ENCODE peak calls at places on chromosomes 7 and 10, in ten cellular contexts. X is dorsolateral prefrontal cortex; P is body of pancreas; B is kidney; I is CD8-positive, alpha-beta T cell; L is right lobe of liver; V is heart left ventricle; A is ascending aorta; G is mucosa of descending colon; R is PC-9. Y is an unnamed sample.

GRCh38 chr10:43852644-43853214 is 204.0 kb upstream of the ZNF32 start:
- DNase-seq in X (no peak), B (no peak), G (no peak), L (no peak), R (no peak), P (no peak), A (no peak), I (no peak), V (no peak), Y (no peak)

GRCh38 chr7:108246227-108246837 is 116.2 kb upstream of the LAMB4 start:
- DNase-seq in R (peak), B (no peak), L (no peak), V (no peak), I (no peak), G (no peak), P (peak), A (peak), X (no peak), Y (peak)

GRCh38 chr7:6730343-6730633 is 23.5 kb upstream of the ZNF12 start:
- DNase-seq in R (no peak), A (no peak), V (no peak), X (no peak), I (peak), P (peak), L (no peak), B (no peak), G (no peak), Y (no peak)

GRCh38 chr10:8794860-8795259 is 740.4 kb downstream of the GATA3 start:
- DNase-seq in B (no peak), R (no peak), V (no peak), G (no peak), P (no peak), L (no peak), A (no peak), I (no peak), X (no peak), Y (no peak)

GRCh38 chr7:12685550-12685949 is 1.9 kb upstream of the ARL4A start:
- DNase-seq in V (no peak), P (peak), A (peak), G (no peak), B (no peak), X (peak), L (no peak), R (peak), I (peak), Y (peak)

GRCh38 chr10:101682172-101682825 is 12.7 kb downstream of the FBXW4 start:
- DNase-seq in R (no peak), A (no peak), V (no peak), B (no peak), G (no peak), P (no peak), X (no peak), L (no peak), I (no peak), Y (no peak)

GRCh38 chr7:46391215-46391614 is 470.1 kb upstream of the IGFBP3 start:
- DNase-seq in A (no peak), I (no peak), L (no peak), G (no peak), P (no peak), V (no peak), B (no peak), X (no peak), R (no peak), Y (peak)

GRCh38 chr7:140218656-140219055 is 41.9 kb upstream of the KDM7A start:
- DNase-seq in A (no peak), R (no peak), V (no peak), B (no peak), I (no peak), G (no peak), L (no peak), P (no peak), X (no peak), Y (no peak)

GRCh38 chr7:142790056-142790455 is 19.3 kb downstream of the PRSS2 start:
- DNase-seq in P (no peak), A (no peak), L (no peak), V (no peak), I (no peak), G (no peak), X (no peak), B (no peak), R (no peak), Y (no peak)

GRCh38 chr10:18658301-18658991 is 785 bp upstream of the ARL5B start:
- DNase-seq in P (peak), V (no peak), B (no peak), L (no peak), R (no peak), I (no peak), G (no peak), A (no peak), X (no peak), Y (peak)

GRCh38 chr7:25031007-25031406 is 51.0 kb upstream of the OSBPL3 start:
- DNase-seq in I (no peak), V (no peak), X (no peak), L (no peak), R (peak), B (no peak), P (no peak), A (no peak), G (no peak), Y (no peak)

GRCh38 chr7:69684955-69685631 is 86.8 kb downstream of the AUTS2 start:
- DNase-seq in X (no peak), V (no peak), R (no peak), I (no peak), L (no peak), P (no peak), A (no peak), G (no peak), B (no peak), Y (no peak)

GRCh38 chr7:30176463-30177090 is 41.8 kb downstream of the MTURN start:
- DNase-seq in I (no peak), P (no peak), A (no peak), V (no peak), B (no peak), X (no peak), R (no peak), L (no peak), G (no peak), Y (no peak)

GRCh38 chr10:58444876-58445275 is 59.7 kb downstream of the TFAM start:
- DNase-seq in I (no peak), A (no peak), R (no peak), B (no peak), V (no peak), L (no peak), X (no peak), G (no peak), P (no peak), Y (no peak)

GRCh38 chr7:151518105-151518780 is 1.5 kb downstream of the RHEB start:
- DNase-seq in I (peak), B (no peak), A (peak), P (peak), X (peak), R (peak), G (peak), L (peak), V (peak), Y (peak)

GRCh38 chr7:23696916-23697441 is 13.0 kb upstream of the STK31 start:
- DNase-seq in L (peak), A (peak), B (peak), X (no peak), V (peak), R (peak), I (peak), G (peak), P (peak), Y (peak)

GRCh38 chr7:24457215-24457549 is 116.1 kb upstream of the PALS2 start:
- DNase-seq in X (no peak), R (no peak), V (no peak), P (no peak), G (no peak), I (no peak), B (no peak), A (no peak), L (no peak), Y (no peak)

GRCh38 chr7:2416659-2417058 is 13.2 kb downstream of the CHST12 start:
- DNase-seq in V (no peak), B (no peak), I (no peak), A (no peak), G (no peak), P (no peak), X (no peak), R (no peak), L (no peak), Y (no peak)
- TF ChIP-seq CTCF in V (no peak), B (no peak), I (no peak), A (no peak), G (no peak), P (no peak), X (no peak), R (no peak), L (no peak), Y (no peak)

DNA sequence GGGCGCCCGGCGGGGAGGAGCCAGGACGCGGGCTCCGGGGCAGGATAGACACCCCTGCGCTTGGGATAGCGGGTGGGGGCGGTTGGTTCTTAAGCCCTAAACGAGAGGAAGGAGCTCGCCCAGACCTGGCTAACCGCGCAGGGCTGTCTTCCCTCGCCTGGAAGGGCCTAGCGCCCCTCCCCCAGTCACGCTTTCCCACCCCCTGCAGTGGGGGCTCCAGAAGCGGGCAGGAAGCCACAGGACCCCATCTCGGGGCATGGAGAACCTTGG is 6.5 kb downstream of the SHH start:
- DNase-seq in R (no peak), V (no peak), A (no peak), G (peak), P (no peak), L (peak), B (peak), I (no peak), X (no peak), Y (no peak)
- H3K4me3 ChIP-seq in R (no peak), V (peak), A (no peak), G (no peak), P (no peak), L (no peak), B (no peak), I (peak), X (peak), Y (no peak)

GRCh38 chr7:132708501-132708900 is 132.2 kb upstream of the PLXNA4 start:
- DNase-seq in I (no peak), L (no peak), R (no peak), P (no peak), B (no peak), V (no peak), G (no peak), A (no peak), X (no peak), Y (no peak)

GRCh38 chr7:132713893-132714292 is 137.6 kb upstream of the PLXNA4 start:
- DNase-seq in A (no peak), V (no peak), B (no peak), X (no peak), I (no peak), R (no peak), P (no peak), G (no peak), L (no peak), Y (no peak)

GRCh38 chr7:132705146-132705545 is 128.9 kb upstream of the PLXNA4 start:
- DNase-seq in A (no peak), G (no peak), P (no peak), B (no peak), I (no peak), V (no peak), L (no peak), R (no peak), X (no peak), Y (no peak)

DNA sequence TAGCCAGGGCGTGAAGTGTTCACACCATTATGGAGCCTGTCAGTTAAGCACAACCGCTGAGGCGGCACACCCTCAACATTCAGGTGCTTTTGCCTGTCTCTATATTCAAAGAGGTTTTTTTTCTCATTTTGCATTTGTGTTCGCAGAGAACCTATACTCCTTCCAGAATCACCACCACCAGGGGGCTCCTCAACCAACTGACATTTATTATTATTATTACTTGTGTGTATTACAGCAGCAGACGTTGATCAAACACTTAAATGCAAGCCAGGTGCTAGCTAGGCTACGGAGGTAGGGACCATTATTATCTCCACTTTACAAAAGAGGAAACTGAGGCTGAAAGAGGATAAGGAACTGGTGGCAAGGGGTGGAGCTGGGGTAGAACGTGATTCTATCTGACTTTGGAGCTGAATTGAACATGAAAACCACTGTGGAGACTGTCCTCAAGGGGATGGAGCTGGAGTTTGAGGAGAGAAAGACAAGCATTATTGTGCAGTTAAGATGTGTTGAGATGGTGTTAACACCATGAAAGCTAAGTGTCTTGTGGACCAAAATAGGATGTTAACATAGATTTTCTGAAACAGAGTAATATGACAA is 133.8 kb upstream of the PLXNA4 start:
- DNase-seq in G (no peak), L (no peak), I (peak), X (no peak), P (peak), V (no peak), A (no peak), R (peak), B (no peak), Y (peak)
- TF ChIP-seq CTCF in G (no peak), L (peak), I (peak), X (peak), P (peak), V (peak), A (no peak), R (peak), B (peak), Y (peak)

GRCh38 chr10:14580933-14581332 is 193.8 kb downstream of the FAM107B start:
- DNase-seq in R (no peak), B (no peak), V (no peak), X (no peak), L (no peak), P (no peak), G (no peak), A (no peak), I (no peak), Y (no peak)

GRCh38 chr10:14578060-14578952 is 196.4 kb downstream of the FAM107B start:
- DNase-seq in V (no peak), X (no peak), I (no peak), P (peak), B (no peak), A (peak), R (peak), G (no peak), L (no peak), Y (no peak)

GRCh38 chr10:14581553-14581952 is 193.1 kb downstream of the FAM107B start:
- DNase-seq in I (no peak), B (no peak), X (no peak), G (no peak), V (no peak), L (no peak), R (no peak), P (no peak), A (no peak), Y (no peak)

GRCh38 chr10:14583252-14583651 is 191.4 kb downstream of the FAM107B start:
- DNase-seq in P (peak), R (no peak), A (no peak), X (no peak), G (peak), V (no peak), I (peak), L (no peak), B (no peak), Y (no peak)

DNA sequence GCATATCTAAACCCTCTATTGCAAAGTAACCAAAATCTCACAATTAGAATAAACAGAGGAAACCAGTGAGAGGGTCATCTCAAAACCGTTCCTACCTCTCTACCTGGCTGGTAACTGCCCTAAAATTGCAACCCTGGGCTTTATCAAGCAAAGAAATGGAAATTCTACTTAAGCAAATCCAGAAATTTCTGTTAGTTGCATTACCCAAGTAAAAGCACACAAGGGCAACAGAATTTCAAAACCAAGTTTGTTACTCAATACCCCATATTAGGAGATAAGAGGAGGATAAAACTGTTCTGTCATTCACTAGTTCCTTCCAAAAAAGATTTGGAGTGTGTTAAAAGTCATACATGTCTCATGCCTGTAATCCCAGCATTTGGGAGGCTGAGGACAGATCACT is 195.3 kb downstream of the FAM107B start:
- DNase-seq in R (no peak), B (no peak), V (no peak), I (no peak), X (no peak), L (no peak), G (no peak), A (no peak), P (no peak), Y (no peak)
- H3K4me3 ChIP-seq in R (peak), B (no peak), V (no peak), I (no peak), X (no peak), L (peak), G (no peak), A (no peak), P (no peak), Y (no peak)

GRCh38 chr10:35642023-35642792 is at the start of gene FZD8:
- DNase-seq in V (peak), A (peak), P (peak), G (peak), I (peak), R (peak), X (peak), L (peak), B (peak), Y (peak)
- TF ChIP-seq CTCF in V (no peak), A (no peak), P (no peak), G (peak), I (no peak), R (no peak), X (no peak), L (peak), B (no peak), Y (no peak)

GRCh38 chr10:10914129-10914528 is 103.5 kb upstream of the CELF2 start:
- DNase-seq in I (no peak), A (no peak), P (no peak), R (no peak), G (no peak), X (no peak), B (no peak), L (no peak), V (peak), Y (no peak)

GRCh38 chr10:10915215-10915614 is 102.5 kb upstream of the CELF2 start:
- DNase-seq in V (no peak), R (no peak), X (no peak), L (no peak), B (no peak), G (no peak), A (no peak), I (no peak), P (no peak), Y (no peak)

GRCh38 chr10:10911035-10911434 is 106.6 kb upstream of the CELF2 start:
- DNase-seq in I (no peak), V (no peak), B (no peak), A (no peak), R (no peak), P (no peak), L (no peak), X (no peak), G (no peak), Y (no peak)

GRCh38 chr10:10910634-10911033 is 107.0 kb upstream of the CELF2 start:
- DNase-seq in G (no peak), R (no peak), I (no peak), X (no peak), P (no peak), A (no peak), B (no peak), V (no peak), L (no peak), Y (peak)

DNA sequence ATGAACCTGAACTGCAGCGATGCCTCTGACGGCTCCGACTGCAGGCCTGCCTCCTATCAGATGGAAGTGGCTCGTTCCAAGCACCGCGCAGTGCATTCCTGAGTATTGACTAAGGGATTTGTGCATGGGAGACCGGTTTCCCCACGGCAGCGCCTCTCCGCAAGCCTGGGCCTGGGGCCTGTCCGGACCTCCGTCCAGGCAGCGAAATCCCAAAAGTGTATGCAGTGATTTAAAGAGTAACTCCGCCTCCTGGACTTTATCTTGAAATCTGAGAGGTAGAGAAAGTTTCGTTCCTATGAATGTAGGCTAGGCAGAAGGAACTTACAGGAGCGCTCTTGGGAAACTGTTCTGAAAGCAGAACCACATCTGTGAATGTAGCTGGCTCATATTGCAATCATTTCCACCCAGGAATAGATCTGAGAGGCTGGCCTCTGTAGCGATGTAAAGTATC is 106.2 kb upstream of the CELF2 start:
- DNase-seq in R (peak), P (peak), G (peak), L (no peak), V (peak), X (peak), I (no peak), A (peak), B (peak), Y (peak)
- H3K4me3 ChIP-seq in R (peak), P (no peak), G (no peak), L (no peak), V (peak), X (peak), I (no peak), A (peak), B (peak), Y (peak)